ENCODE peak calls at places on chromosome X, in ten cellular contexts. A is spleen, J is AG04450, Q is right lobe of liver, G is HFF-Myc, P is hepatocyte, B is astrocyte of the spinal cord, Y is tibial nerve, V is cardiac muscle cell, F is AG04449. N is an unnamed sample.

GRCh38 chrX:31301203-31301602 is 229.4 kb upstream of the FTHL17 start:
- DNase-seq in B (no peak), F (no peak), G (no peak), P (no peak), V (no peak), Q (no peak), Y (no peak), J (no peak), A (no peak), N (no peak)

GRCh38 chrX:11899091-11899490 is 141.1 kb downstream of the MSL3 start:
- DNase-seq in J (no peak), B (peak; percentile 52), A (no peak), Q (no peak), V (peak; percentile 60), G (no peak), Y (no peak), F (no peak), P (no peak), N (peak; percentile 53)

GRCh38 chrX:74535211-74535621 is 79.2 kb downstream of the RLIM start:
- DNase-seq in F (no peak), V (peak; percentile 75), P (peak; percentile 62), B (peak; percentile 67), G (peak; percentile 40), J (no peak), A (no peak), Y (no peak), Q (no peak), N (peak; percentile 68)

GRCh38 chrX:49995021-49995731 is 72.8 kb downstream of the CLCN5 start:
- DNase-seq in Q (no peak), G (peak; percentile 26), Y (no peak), J (no peak), B (peak; percentile 50), V (peak; percentile 77), P (peak; percentile 16), F (peak; percentile 37), A (no peak), N (peak; percentile 53)

GRCh38 chrX:46117234-46117633 is 428.0 kb downstream of the ZNF674 start:
- DNase-seq in Y (no peak), V (no peak), F (no peak), Q (no peak), P (no peak), G (no peak), A (no peak), B (no peak), J (no peak), N (no peak)

GRCh38 chrX:87517571-87518141 is at the start of gene KLHL4:
- DNase-seq in B (peak; percentile 96), A (no peak), Y (no peak), V (peak; percentile 97), F (no peak), J (peak; percentile 38), P (peak; percentile 62), G (no peak), Q (no peak), N (peak; percentile 88)

GRCh38 chrX:2516612-2517011 is 15.8 kb upstream of the DHRSX start:
- DNase-seq in P (no peak), F (no peak), V (no peak), A (peak; percentile 70), Q (no peak), J (no peak), B (no peak), G (no peak), Y (no peak), N (no peak)

GRCh38 chrX:154059729-154060245 is 37.7 kb downstream of the MECP2 start:
- DNase-seq in Q (no peak), P (no peak), F (no peak), G (no peak), A (no peak), V (no peak), J (no peak), Y (no peak), B (no peak), N (peak; percentile 24)

GRCh38 chrX:41313419-41313818 is 20.5 kb upstream of the DDX3X start:
- DNase-seq in Q (no peak), J (no peak), B (peak; percentile 71), P (no peak), Y (no peak), G (no peak), A (peak; percentile 37), V (no peak), F (peak; percentile 79), N (peak; percentile 68)

GRCh38 chrX:1205681-1206611 is 6.5 kb downstream of the CRLF2 start:
- DNase-seq in V (peak; percentile 44), J (no peak), Y (no peak), G (peak; percentile 65), F (no peak), Q (no peak), P (peak; percentile 57), B (peak; percentile 62), A (peak; percentile 24), N (peak; percentile 63)
- H3K4me3 ChIP-seq in V (peak overlapping the region; percentile 20), J (no peak overlapping the region), Y (no peak overlapping the region), G (peak overlapping the region; percentile 38), F (no peak overlapping the region), Q (peak overlapping the region; percentile 45), P (peak overlapping the region; percentile 15), B (no peak overlapping the region), A (peak overlapping the region; percentile 45), N (no peak overlapping the region)

GRCh38 chrX:149497054-149497453 is 8.1 kb downstream of the IDS start:
- DNase-seq in A (no peak), B (no peak), Y (no peak), J (no peak), V (no peak), Q (no peak), F (no peak), G (no peak), P (no peak), N (no peak)

GRCh38 chrX:149495573-149496071 is 9.5 kb downstream of the IDS start:
- DNase-seq in B (peak; percentile 81), Q (no peak), Y (no peak), G (no peak), P (peak; percentile 58), J (no peak), V (peak; percentile 39), A (no peak), F (no peak), N (peak; percentile 82)

GRCh38 chrX:149494844-149495565 is 10.1 kb downstream of the IDS start:
- DNase-seq in J (no peak), B (no peak), V (no peak), F (no peak), A (no peak), Y (no peak), P (no peak), G (no peak), Q (no peak), N (peak; percentile 7)

GRCh38 chrX:149491812-149492211 is 13.3 kb downstream of the IDS start:
- DNase-seq in G (no peak), B (no peak), V (no peak), F (no peak), A (no peak), J (no peak), Q (no peak), Y (no peak), P (peak; percentile 47), N (no peak)

GRCh38 chrX:149493567-149494562 is 11.2 kb downstream of the IDS start:
- DNase-seq in G (no peak), V (no peak), F (no peak), Y (no peak), A (no peak), J (no peak), Q (no peak), B (no peak), P (no peak), N (peak; percentile 38)
- TF ChIP-seq CTCF in G (no peak), V (no peak), F (no peak), Y (no peak), A (no peak), J (no peak), Q (peak; percentile 13), B (no peak), P (no peak), N (peak; percentile 2)

DNA sequence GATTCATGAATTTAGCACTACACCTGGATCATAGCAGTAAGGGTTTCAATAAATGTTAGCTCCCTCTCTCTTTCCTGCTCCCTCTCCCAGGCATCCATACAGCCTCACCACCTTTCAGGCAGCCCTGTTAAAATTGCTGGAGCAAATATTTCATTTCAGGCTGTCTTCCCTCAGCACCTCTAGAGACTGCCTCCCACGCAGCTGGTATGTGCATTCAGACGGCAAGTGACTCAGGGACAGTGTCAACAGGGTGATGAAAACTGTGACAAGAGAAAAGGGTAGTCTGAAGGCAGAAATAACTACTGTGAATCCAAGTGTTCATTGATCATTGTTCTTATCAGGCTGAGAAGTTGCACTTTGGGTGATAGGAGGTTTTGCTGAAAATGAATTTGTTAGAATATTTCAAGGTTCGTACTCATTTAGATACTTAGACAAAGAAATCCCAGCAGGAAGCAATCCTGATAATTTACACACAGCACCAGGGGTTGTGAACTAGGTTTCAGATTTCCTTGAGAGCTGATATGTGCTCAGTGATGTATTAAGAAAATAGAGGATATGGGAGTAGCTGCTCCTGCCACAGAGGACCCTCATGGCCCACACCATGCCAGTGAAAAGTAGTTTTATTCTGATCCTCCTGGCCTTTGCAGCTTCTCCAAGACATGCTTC is 424.2 kb downstream of the FGF13 start:
- DNase-seq in J (no peak), Y (no peak), A (no peak), G (no peak), Q (no peak), B (no peak), F (no peak), P (no peak), V (no peak), N (no peak)
- H3K4me3 ChIP-seq in J (no peak overlapping the region), Y (no peak overlapping the region), A (no peak overlapping the region), G (no peak overlapping the region), Q (no peak overlapping the region), B (no peak overlapping the region), F (no peak overlapping the region), P (no peak overlapping the region), V (no peak overlapping the region), N (no peak overlapping the region)

GRCh38 chrX:3960952-3961351 is 247.5 kb upstream of the PRKX start:
- DNase-seq in Q (no peak), A (no peak), V (no peak), F (no peak), G (no peak), J (no peak), B (no peak), P (no peak), Y (no peak), N (no peak)

GRCh38 chrX:3963980-3964379 is 250.5 kb upstream of the PRKX start:
- DNase-seq in P (no peak), F (no peak), Y (no peak), Q (no peak), J (no peak), V (no peak), A (no peak), B (no peak), G (no peak), N (no peak)

DNA sequence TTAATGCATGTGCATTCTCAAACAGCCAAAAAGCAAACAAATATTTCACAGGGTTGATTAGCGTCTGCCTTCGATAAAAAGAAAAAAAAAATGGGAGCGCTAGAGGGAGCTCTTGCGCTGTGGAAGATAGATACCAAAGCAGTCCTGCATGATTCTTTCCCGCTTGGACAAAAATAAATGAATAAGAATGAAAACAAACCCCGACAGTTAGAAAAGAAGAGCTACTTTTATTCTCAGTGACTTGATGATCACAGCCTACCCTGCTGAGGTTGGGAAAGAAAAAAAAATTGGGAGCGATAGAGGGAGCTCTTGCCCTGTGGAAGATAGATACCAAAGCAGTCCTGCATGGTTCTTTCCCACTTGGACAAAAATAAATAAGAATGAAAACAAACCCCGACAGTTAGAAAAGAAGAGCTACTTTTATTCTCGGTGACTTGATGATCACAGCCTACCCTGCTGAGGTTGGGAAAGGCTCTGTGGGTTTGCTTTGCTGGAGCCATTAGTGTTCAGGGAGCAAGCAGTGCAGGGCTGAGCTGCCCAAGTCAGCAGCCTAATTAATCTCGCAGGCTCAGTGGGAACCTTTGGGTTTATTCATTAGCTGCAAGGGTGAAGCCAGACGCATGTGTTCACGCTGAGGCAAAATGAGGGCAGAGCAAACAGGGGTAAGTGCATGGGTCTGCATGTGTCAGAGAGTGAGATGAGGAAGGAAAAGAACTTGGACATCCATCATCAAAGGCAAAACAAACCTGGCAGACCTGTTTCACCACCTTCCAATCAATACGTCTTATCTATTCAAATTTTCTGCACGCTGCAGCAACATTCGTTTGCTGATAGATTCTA is 249.3 kb upstream of the PRKX start:
- DNase-seq in A (no peak), B (peak; percentile 45), Q (no peak), G (no peak), P (peak; percentile 61), Y (no peak), J (no peak), V (peak; percentile 13), F (no peak), N (peak; percentile 22)
- TF ChIP-seq CTCF in A (no peak), B (peak; percentile 64), Q (peak; percentile 66), G (peak; percentile 28), P (peak; percentile 79), Y (peak; percentile 15), J (peak; percentile 46), V (peak; percentile 49), F (peak; percentile 3), N (peak; percentile 50)